ENCODE peak calls at places on chromosomes 3 and 15, in five cellular contexts. Z is AG04450; E is adrenal gland; Y is gastrocnemius medialis; C is CD4-positive, alpha-beta T cell. N is an unnamed sample. For H3K9me3, the result is how much of the 10 kb centered on the place peaks cover.

GRCh38 chr3:133412511-133413165 is 12.8 kb downstream of the BFSP2 start:
- DNase-seq in Z (no peak), E (no peak), Y (no peak), C (no peak), N (no peak)

GRCh38 chr3:180594631-180595348 is 7.2 kb upstream of the TTC14 start:
- DNase-seq in Z (peak), E (no peak), Y (no peak), C (no peak), N (no peak)

GRCh38 chr3:56389213-56389830 is 78.9 kb downstream of the ERC2 start:
- DNase-seq in Z (no peak), E (no peak), Y (no peak), C (no peak), N (no peak)

GRCh38 chr15:88873786-88874185 is 21.6 kb downstream of the HAPLN3 start:
- DNase-seq in Z (no peak), E (no peak), Y (no peak), C (no peak), N (no peak)

GRCh38 chr3:146542179-146542578 is 2.2 kb downstream of the PLSCR1 start:
- DNase-seq in Z (no peak), E (no peak), Y (no peak), C (no peak), N (no peak)

GRCh38 chr15:55247766-55248427 is 41.7 kb downstream of the RAB27A start:
- DNase-seq in Z (no peak), E (no peak), Y (no peak), C (no peak), N (no peak)

GRCh38 chr15:98522127-98522526 is 126.2 kb upstream of the IGF1R start:
- DNase-seq in Z (no peak), E (no peak), Y (no peak), C (no peak), N (no peak)

GRCh38 chr3:52244061-52244628 is 1.4 kb upstream of the PPM1M start:
- DNase-seq in Z (no peak), E (peak), Y (peak), C (no peak), N (peak)

GRCh38 chr3:48581621-48582481 is 13.3 kb downstream of the COL7A1 start:
- DNase-seq in Z (no peak), E (no peak), Y (no peak), C (no peak), N (no peak)

GRCh38 chr3:70829101-70829500 is 516.7 kb upstream of the MDFIC2 start:
- DNase-seq in Z (peak), E (no peak), Y (no peak), C (no peak), N (no peak)

GRCh38 chr15:31390029-31390428 is 63.4 kb downstream of the KLF13 start:
- DNase-seq in Z (no peak), E (no peak), Y (peak), C (no peak), N (no peak)

GRCh38 chr3:183774631-183775030 is 50.7 kb downstream of the MAP6D1 start:
- DNase-seq in Z (peak), E (peak), Y (no peak), C (no peak), N (no peak)

GRCh38 chr3:81470416-81470978 is 290.9 kb downstream of the GBE1 start:
- DNase-seq in Z (no peak), E (no peak), Y (no peak), C (no peak), N (no peak)

GRCh38 chr3:76403556-76403955 is 618.2 kb upstream of the ZNF717 start:
- DNase-seq in Z (peak), E (no peak), Y (no peak), C (no peak), N (no peak)

GRCh38 chr3:10951295-10951926 is 41.1 kb upstream of the SLC6A1 start:
- DNase-seq in Z (no peak), E (no peak), Y (no peak), C (no peak), N (no peak)

GRCh38 chr3:175149675-175150074 is 290.5 kb downstream of the NAALADL2 start:
- DNase-seq in Z (no peak), E (no peak), Y (no peak), C (no peak), N (no peak)

GRCh38 chr3:182092662-182093262 is 381.0 kb downstream of the SOX2 start:
- DNase-seq in Z (no peak), E (no peak), Y (no peak), C (no peak), N (no peak)

GRCh38 chr3:38834110-38834509 is 18.1 kb upstream of the SCN10A start:
- DNase-seq in Z (peak), E (peak), Y (peak), C (peak), N (no peak)

GRCh38 chr15:50797926-50798325 is 32.4 kb upstream of the SPPL2A start:
- DNase-seq in Z (no peak), E (no peak), Y (no peak), C (no peak), N (no peak)

GRCh38 chr3:60810876-60811275 is 440.4 kb downstream of the FHIT start:
- DNase-seq in Z (no peak), E (no peak), Y (no peak), C (no peak), N (no peak)

GRCh38 chr3:113039546-113039945 is 48.8 kb downstream of the GTPBP8 start:
- DNase-seq in Z (no peak), E (no peak), Y (no peak), C (no peak), N (no peak)

GRCh38 chr3:30605005-30605404 is 1.4 kb upstream of the TGFBR2 start:
- DNase-seq in Z (no peak), E (no peak), Y (no peak), C (no peak), N (no peak)

DNA sequence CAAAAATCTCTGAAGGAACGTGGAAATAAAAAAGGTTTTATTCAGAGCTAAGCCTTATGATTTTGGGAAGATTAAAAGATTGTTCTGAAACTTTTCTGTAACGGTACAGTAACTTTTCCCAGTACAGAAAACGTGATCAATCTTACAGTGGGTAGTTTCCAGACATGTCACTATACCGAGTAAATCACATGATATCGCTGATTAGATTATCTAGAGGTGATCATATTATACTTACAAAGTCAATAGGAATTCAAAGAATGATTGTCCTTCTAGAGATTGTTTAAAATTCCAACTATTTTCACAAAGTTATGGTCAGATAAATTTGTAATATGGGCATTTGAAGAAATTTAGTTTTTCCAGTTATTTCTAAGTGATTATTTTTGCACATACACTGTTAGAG is 736.0 kb upstream of the GRM7 start:
- DNase-seq in Z (no peak), E (no peak), Y (no peak), C (no peak), N (no peak)
- H3K9me3 ChIP-seq in Z (under half), E (under half), Y (under half), C (under half), N (under half)

GRCh38 chr3:28210968-28211713 is 30.3 kb upstream of the CMC1 start:
- DNase-seq in Z (no peak), E (no peak), Y (no peak), C (no peak), N (peak)

GRCh38 chr3:28218071-28218916 is 23.1 kb upstream of the CMC1 start:
- DNase-seq in Z (no peak), E (no peak), Y (no peak), C (no peak), N (no peak)

GRCh38 chr3:28218917-28219198 is 22.6 kb upstream of the CMC1 start:
- DNase-seq in Z (no peak), E (no peak), Y (no peak), C (no peak), N (no peak)

GRCh38 chr3:28212681-28213080 is 28.7 kb upstream of the CMC1 start:
- DNase-seq in Z (no peak), E (no peak), Y (no peak), C (no peak), N (no peak)

GRCh38 chr3:28215407-28215806 is 26.0 kb upstream of the CMC1 start:
- DNase-seq in Z (no peak), E (no peak), Y (no peak), C (no peak), N (no peak)
- H3K9me3 ChIP-seq in Z (under half), E (under half), Y (under half), C (under half), N (under half)

GRCh38 chr15:25091421-25092158 is 136.8 kb downstream of the SNRPN start:
- DNase-seq in Z (no peak), E (no peak), Y (no peak), C (no peak), N (no peak)
- H3K9me3 ChIP-seq in Z (half or more), E (under half), Y (under half), C (half or more), N (half or more)

GRCh38 chr15:94968133-94968532 is 736.8 kb downstream of the MCTP2 start:
- DNase-seq in Z (no peak), E (peak), Y (no peak), C (no peak), N (no peak)

GRCh38 chr15:94970831-94971230 is 739.5 kb downstream of the MCTP2 start:
- DNase-seq in Z (no peak), E (no peak), Y (no peak), C (no peak), N (no peak)

GRCh38 chr15:94970096-94970495 is 738.7 kb downstream of the MCTP2 start:
- DNase-seq in Z (no peak), E (no peak), Y (no peak), C (no peak), N (no peak)

DNA sequence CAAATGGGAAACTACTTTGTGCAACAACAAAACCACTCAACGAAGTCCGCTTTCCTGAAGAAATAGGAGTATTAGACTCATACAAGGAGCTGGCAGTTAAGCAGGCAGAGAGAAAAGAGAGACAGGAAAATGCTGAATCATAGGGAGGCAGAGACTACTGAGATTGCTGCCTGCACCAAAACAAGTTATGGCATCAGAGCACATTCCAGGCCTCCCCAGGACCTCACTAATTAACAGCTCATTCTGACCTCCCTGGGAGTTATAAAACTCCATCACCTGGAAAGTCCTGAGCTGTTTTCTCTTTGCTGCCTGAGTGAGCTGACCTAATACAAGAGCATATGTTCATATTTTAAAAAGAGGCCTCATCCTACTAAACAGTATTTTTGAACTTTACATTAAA is 741.0 kb downstream of the MCTP2 start:
- DNase-seq in Z (no peak), E (no peak), Y (no peak), C (no peak), N (no peak)
- H3K9me3 ChIP-seq in Z (under half), E (under half), Y (under half), C (under half), N (under half)

DNA sequence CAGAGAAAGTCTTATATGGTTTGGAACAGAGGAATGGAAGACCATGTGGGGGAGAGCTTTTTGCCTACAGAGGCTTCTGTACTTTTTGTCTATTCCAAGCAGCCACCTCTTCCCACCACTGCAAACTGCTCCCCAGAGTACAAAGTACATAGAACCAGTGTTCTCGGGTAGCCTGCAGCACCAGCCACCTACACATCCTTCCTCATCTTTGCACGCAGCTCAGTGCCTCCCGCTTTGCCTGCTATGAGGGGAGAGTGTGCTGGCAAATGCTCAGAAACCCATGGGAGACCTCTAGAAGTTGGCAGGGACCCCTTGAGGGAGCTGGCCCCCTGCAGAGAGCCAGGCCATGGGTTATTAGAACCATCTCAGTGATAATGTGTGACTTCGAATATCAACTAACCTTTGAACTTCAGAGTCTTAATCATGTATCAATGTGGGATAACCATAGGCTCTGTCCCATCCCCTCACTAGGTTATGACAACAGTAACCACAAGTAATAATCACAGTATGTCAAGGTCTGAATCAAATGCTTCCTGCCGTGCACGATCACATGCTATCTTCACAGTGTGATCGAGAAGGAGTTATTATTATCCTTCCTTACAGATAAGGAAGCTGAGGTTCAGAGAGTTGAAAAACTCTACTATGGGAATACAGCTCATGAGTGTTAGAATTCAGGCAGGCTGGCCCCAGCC is 22.8 kb upstream of the SMAD3 start:
- DNase-seq in Z (no peak), E (no peak), Y (no peak), C (no peak), N (no peak)
- H3K9me3 ChIP-seq in Z (under half), E (under half), Y (under half), C (under half), N (under half)

GRCh38 chr3:7520593-7520992 is 659.7 kb downstream of the GRM7 start:
- DNase-seq in Z (no peak), E (no peak), Y (no peak), C (no peak), N (no peak)
- H3K9me3 ChIP-seq in Z (under half), E (under half), Y (under half), C (under half), N (under half)

GRCh38 chr15:33045066-33045810 is 149.3 kb downstream of the FMN1 start:
- DNase-seq in Z (no peak), E (no peak), Y (no peak), C (no peak), N (no peak)

GRCh38 chr15:33044598-33044997 is 149.9 kb downstream of the FMN1 start:
- DNase-seq in Z (no peak), E (no peak), Y (no peak), C (no peak), N (no peak)

GRCh38 chr15:33047077-33047476 is 147.4 kb downstream of the FMN1 start:
- DNase-seq in Z (no peak), E (no peak), Y (no peak), C (no peak), N (no peak)

GRCh38 chr15:33040501-33040900 is 154.0 kb downstream of the FMN1 start:
- DNase-seq in Z (no peak), E (no peak), Y (no peak), C (no peak), N (no peak)

DNA sequence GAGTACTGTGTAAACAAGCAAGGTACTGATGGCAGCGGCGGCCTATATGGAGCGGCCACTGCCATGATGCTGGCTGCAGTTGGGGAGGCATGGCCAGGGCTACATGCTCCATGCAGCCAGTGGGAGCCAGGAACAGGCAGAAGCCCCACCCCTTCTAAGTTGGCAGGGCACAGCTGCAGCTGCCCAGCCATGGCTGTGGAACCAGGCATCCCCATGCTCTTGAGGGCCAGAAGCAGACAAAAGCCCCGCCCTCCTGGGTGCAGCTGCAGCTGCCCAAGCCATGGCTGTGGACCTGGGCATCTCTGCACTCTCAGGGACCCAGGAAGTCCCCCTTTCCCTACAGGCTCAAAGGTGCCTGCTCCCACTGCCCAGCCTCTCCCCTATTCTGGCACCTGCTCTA is 150.9 kb downstream of the FMN1 start:
- DNase-seq in Z (no peak), E (no peak), Y (no peak), C (no peak), N (no peak)
- H3K9me3 ChIP-seq in Z (under half), E (under half), Y (under half), C (under half), N (under half)

DNA sequence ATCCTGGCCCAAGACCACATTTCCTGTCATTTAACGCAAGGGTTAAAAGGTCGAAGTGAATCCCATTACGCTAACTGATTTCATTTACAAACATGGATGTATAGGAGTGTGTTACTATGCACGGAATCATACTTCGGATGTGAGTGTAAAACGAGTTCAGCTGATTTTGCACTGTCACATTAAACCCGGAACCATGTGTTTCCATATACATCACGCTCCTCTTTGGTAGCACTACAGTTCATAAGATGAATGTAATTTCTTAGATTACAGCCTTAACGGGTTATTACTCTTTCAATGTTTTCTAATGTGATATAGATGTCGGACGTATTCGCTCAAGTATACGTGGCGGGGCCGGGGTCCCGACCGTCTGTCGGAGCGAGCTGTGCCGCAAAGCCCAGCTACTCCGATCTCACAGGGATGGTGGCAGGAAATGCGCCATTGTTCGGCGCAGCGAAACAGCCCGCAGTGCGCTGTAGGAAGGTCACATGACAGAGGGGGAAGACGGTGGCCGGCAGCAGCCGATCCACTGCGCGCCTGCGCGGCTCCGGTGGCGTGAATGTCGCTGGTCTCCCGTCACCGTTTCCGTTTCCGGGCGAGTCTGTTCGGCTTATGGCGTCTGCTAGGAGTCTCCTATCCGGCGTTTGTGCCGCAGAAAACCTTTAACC is 97.3 kb downstream of the NPAP1 start:
- DNase-seq in Z (peak), E (peak), Y (peak), C (peak), N (peak)
- H3K9me3 ChIP-seq in Z (under half), E (under half), Y (under half), C (under half), N (under half)

DNA sequence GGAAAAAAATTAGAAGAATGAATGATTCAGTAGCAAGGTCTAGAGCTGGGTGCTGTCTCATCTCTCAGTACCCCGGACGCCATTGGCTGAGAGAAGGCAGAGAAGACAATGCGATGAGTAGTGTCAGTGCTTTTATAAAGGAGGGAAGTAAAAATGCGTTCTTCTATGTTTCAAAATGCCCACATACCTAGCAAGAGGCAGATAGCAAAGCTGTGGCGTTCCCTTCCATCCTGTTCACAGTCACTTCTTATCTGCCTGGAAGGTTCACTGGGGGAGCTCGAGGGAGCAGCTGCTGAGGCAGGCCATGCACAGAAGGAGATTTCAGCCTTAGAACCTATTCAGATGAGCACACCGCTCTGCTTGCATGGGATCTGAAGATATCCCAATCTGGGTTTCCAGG is 234.0 kb downstream of the RPLP1 start:
- DNase-seq in Z (no peak), E (no peak), Y (no peak), C (no peak), N (no peak)
- H3K9me3 ChIP-seq in Z (under half), E (under half), Y (under half), C (under half), N (under half)